ENCODE peak calls at places on chromosomes 13 and 19, in five cellular contexts. T is adrenal gland; I is CD8-positive, alpha-beta T cell; W is ovary; Y is keratinocyte. H is an unnamed sample.

GRCh38 chr13:21014666-21015170 is 46.7 kb downstream of the LATS2 start:
- DNase-seq in T (peak; percentile 58), I (no peak), W (peak; percentile 56), Y (no peak), H (no peak)

GRCh38 chr19:46186101-46186716 is 38.2 kb downstream of the IGFL2 start:
- DNase-seq in T (no peak), I (no peak), W (no peak), Y (no peak), H (no peak)

GRCh38 chr13:40519637-40520036 is 146.8 kb downstream of the FOXO1 start:
- DNase-seq in T (no peak), I (no peak), W (no peak), Y (no peak), H (no peak)

GRCh38 chr13:73242515-73243015 is 183.8 kb downstream of the KLF5 start:
- DNase-seq in T (no peak), I (no peak), W (no peak), Y (no peak), H (no peak)

GRCh38 chr13:75704194-75704941 is 68.2 kb downstream of the LMO7 start:
- DNase-seq in T (no peak), I (no peak), W (no peak), Y (no peak), H (no peak)

GRCh38 chr13:39603424-39603947 is 493 bp upstream of the LHFPL6 start:
- DNase-seq in T (peak; percentile 20), I (no peak), W (peak; percentile 31), Y (no peak), H (no peak)

GRCh38 chr13:113620036-113620435 is 35.5 kb downstream of the TFDP1 start:
- DNase-seq in T (no peak), I (no peak), W (no peak), Y (no peak), H (no peak)

GRCh38 chr13:20714563-20715339 is 11.3 kb downstream of the IL17D start:
- DNase-seq in T (no peak), I (no peak), W (peak; percentile 46), Y (no peak), H (no peak)

GRCh38 chr13:85093808-85094207 is 705.4 kb downstream of the SLITRK6 start:
- DNase-seq in T (peak; percentile 67), I (no peak), W (no peak), Y (peak; percentile 79), H (peak; percentile 24)

GRCh38 chr13:99647593-99647980 is 146.3 kb downstream of the TM9SF2 start:
- DNase-seq in T (no peak), I (no peak), W (no peak), Y (no peak), H (no peak)

GRCh38 chr19:45769821-45770191 is 754 bp upstream of the SIX5 start:
- DNase-seq in T (peak; percentile 70), I (no peak), W (peak; percentile 78), Y (no peak), H (no peak)

GRCh38 chr19:58352760-58353671 is at the start of gene A1BG:
- DNase-seq in T (no peak), I (no peak), W (no peak), Y (no peak), H (no peak)

GRCh38 chr13:30551194-30551593 is 66.5 kb upstream of the USPL1 start:
- DNase-seq in T (no peak), I (no peak), W (no peak), Y (no peak), H (peak; percentile 20)

GRCh38 chr13:46401432-46401831 is 14.4 kb upstream of the RUBCNL start:
- DNase-seq in T (no peak), I (no peak), W (no peak), Y (no peak), H (no peak)
- H3K27ac ChIP-seq in T (no peak overlapping the region), I (no peak overlapping the region), W (no peak overlapping the region), Y (no peak overlapping the region), H (no peak overlapping the region)

GRCh38 chr19:1263198-1263597 is 5.9 kb upstream of the CIRBP start:
- DNase-seq in T (no peak), I (no peak), W (no peak), Y (no peak), H (no peak)
- H3K27ac ChIP-seq in T (peak overlapping the region; percentile 88), I (no peak overlapping the region), W (peak overlapping the region; percentile 91), Y (no peak overlapping the region), H (peak overlapping the region; percentile 100)

GRCh38 chr13:29457299-29457698 is 138.2 kb downstream of the SLC7A1 start:
- DNase-seq in T (no peak), I (no peak), W (no peak), Y (peak; percentile 78), H (peak; percentile 84)

GRCh38 chr13:29452773-29453574 is 142.5 kb downstream of the SLC7A1 start:
- DNase-seq in T (no peak), I (no peak), W (no peak), Y (no peak), H (no peak)

GRCh38 chr13:29453657-29454056 is 141.8 kb downstream of the SLC7A1 start:
- DNase-seq in T (no peak), I (no peak), W (no peak), Y (no peak), H (no peak)

GRCh38 chr13:29456419-29456818 is 139.1 kb downstream of the SLC7A1 start:
- DNase-seq in T (no peak), I (no peak), W (no peak), Y (no peak), H (no peak)

GRCh38 chr13:29454931-29455481 is 140.5 kb downstream of the SLC7A1 start:
- DNase-seq in T (no peak), I (no peak), W (no peak), Y (peak; percentile 59), H (peak; percentile 71)
- H3K27ac ChIP-seq in T (no peak overlapping the region), I (no peak overlapping the region), W (no peak overlapping the region), Y (peak overlapping the region; percentile 47), H (no peak overlapping the region)

GRCh38 chr13:41622545-41623429 is 165.4 kb downstream of the RGCC start:
- DNase-seq in T (no peak), I (no peak), W (no peak), Y (no peak), H (peak; percentile 17)
- H3K27ac ChIP-seq in T (peak overlapping the region; percentile 6), I (no peak overlapping the region), W (no peak overlapping the region), Y (no peak overlapping the region), H (no peak overlapping the region)

GRCh38 chr19:48870048-48870447 is 1.6 kb upstream of the PLEKHA4 start:
- DNase-seq in T (no peak), I (no peak), W (no peak), Y (no peak), H (no peak)

GRCh38 chr19:48866692-48867091 is 1.7 kb downstream of the PLEKHA4 start:
- DNase-seq in T (no peak), I (no peak), W (no peak), Y (no peak), H (no peak)

GRCh38 chr19:48868196-48868886 is at the start of gene PLEKHA4:
- DNase-seq in T (no peak), I (no peak), W (peak; percentile 88), Y (no peak), H (no peak)

GRCh38 chr19:48867922-48868195 is 558 bp downstream of the PLEKHA4 start:
- DNase-seq in T (no peak), I (no peak), W (no peak), Y (no peak), H (no peak)

GRCh38 chr19:48867119-48867921 is 1.1 kb downstream of the PLEKHA4 start:
- DNase-seq in T (no peak), I (no peak), W (peak; percentile 55), Y (no peak), H (no peak)
- H3K27ac ChIP-seq in T (no peak overlapping the region), I (no peak overlapping the region), W (peak overlapping the region; percentile 90), Y (no peak overlapping the region), H (peak overlapping the region; percentile 98)

GRCh38 chr19:34991542-34992333 is 8.4 kb upstream of the GRAMD1A start:
- DNase-seq in T (no peak), I (no peak), W (no peak), Y (no peak), H (no peak)

GRCh38 chr19:34996978-34997640 is 3.0 kb upstream of the GRAMD1A start:
- DNase-seq in T (no peak), I (peak; percentile 71), W (no peak), Y (no peak), H (no peak)

GRCh38 chr19:34995551-34995950 is 4.6 kb upstream of the GRAMD1A start:
- DNase-seq in T (no peak), I (no peak), W (no peak), Y (no peak), H (no peak)

GRCh38 chr19:34994643-34995471 is 5.3 kb upstream of the GRAMD1A start:
- DNase-seq in T (no peak), I (no peak), W (peak; percentile 70), Y (no peak), H (no peak)

GRCh38 chr19:34994286-34994642 is 5.9 kb upstream of the GRAMD1A start:
- DNase-seq in T (no peak), I (no peak), W (no peak), Y (no peak), H (no peak)
- H3K27ac ChIP-seq in T (no peak overlapping the region), I (no peak overlapping the region), W (peak overlapping the region; percentile 58), Y (no peak overlapping the region), H (no peak overlapping the region)

DNA sequence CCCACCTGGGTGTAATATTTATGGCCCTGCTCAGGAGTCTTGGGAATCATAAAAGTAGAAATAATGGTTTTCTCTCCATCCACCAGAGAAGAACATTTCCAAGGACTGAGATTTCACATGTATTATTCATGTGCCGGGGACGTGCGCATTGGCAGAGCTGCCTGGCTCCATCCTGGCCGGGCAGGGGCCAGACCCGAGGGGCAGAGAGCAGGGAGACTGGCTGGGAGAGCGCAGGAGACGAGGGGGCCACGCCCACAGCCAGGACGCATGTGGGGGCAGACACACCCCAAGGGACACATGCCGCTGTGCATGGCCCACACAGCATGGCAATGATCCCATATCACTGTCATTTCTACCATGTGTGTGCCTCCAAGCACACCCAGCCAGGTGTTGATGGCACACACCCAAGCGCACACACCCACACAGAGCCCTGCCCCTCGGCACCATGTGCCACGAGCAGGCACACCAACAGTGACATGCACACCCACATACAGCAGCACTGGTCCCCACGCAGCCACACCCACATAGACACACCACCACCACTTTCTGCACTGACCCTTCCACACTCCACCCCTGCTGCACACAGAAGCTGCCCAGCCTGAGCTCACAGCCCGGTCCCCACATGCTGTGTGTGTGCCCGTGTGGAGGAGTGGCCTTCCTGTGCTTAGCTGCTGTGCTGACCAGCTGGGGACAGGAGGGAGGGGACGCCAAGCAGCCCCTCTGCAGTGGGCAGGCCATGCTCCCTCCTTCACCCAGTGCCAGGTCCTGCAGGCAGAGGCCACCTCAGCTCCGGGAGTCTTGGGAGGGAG is 39.3 kb downstream of the CEBPG start:
- DNase-seq in T (no peak), I (no peak), W (no peak), Y (no peak), H (no peak)
- H3K27ac ChIP-seq in T (no peak overlapping the region), I (no peak overlapping the region), W (no peak overlapping the region), Y (no peak overlapping the region), H (no peak overlapping the region)

GRCh38 chr13:111361873-111362648 is 41.6 kb downstream of the TEX29 start:
- DNase-seq in T (no peak), I (no peak), W (no peak), Y (no peak), H (no peak)
- H3K27ac ChIP-seq in T (no peak overlapping the region), I (no peak overlapping the region), W (no peak overlapping the region), Y (no peak overlapping the region), H (no peak overlapping the region)

H was measured in RWPE1.